ENCODE peak calls at places on chromosomes 3 and 15, in seven cellular contexts. C, D, R, T, Y, J and I are unnamed samples.

GRCh38 chr15:90956551-90957104 is 1.9 kb downstream of the RCCD1 start:
- DNase-seq in C (peak; percentile 89), D (peak; percentile 72), R (peak; percentile 70), T (peak; percentile 90), Y (no peak), J (peak; percentile 63), I (peak; percentile 76)

GRCh38 chr3:72082121-72082715 is 297.3 kb upstream of the PROK2 start:
- DNase-seq in C (no peak), D (peak; percentile 66), R (peak; percentile 80), T (no peak), Y (no peak), J (no peak), I (peak; percentile 55)

GRCh38 chr15:91866371-91866905 is 12.9 kb downstream of the SLCO3A1 start:
- DNase-seq in C (no peak), D (peak; percentile 76), R (no peak), T (no peak), Y (no peak), J (no peak), I (no peak)

GRCh38 chr3:110069641-110070538 is 732.5 kb upstream of the DPPA4 start:
- DNase-seq in C (no peak), D (no peak), R (no peak), T (no peak), Y (no peak), J (no peak), I (no peak)

GRCh38 chr3:43960448-43960840 is 269.7 kb downstream of the ABHD5 start:
- DNase-seq in C (peak; percentile 26), D (no peak), R (no peak), T (no peak), Y (no peak), J (no peak), I (no peak)

GRCh38 chr3:8651418-8652322 is 7.1 kb upstream of the SSUH2 start:
- DNase-seq in C (peak; percentile 17), D (no peak), R (no peak), T (no peak), Y (peak; percentile 95), J (no peak), I (no peak)

GRCh38 chr3:21544076-21544462 is 206.9 kb downstream of the ZNF385D start:
- DNase-seq in C (no peak), D (no peak), R (no peak), T (no peak), Y (no peak), J (no peak), I (no peak)

GRCh38 chr15:60729850-60730458 is 251.0 kb upstream of the ICE2 start:
- DNase-seq in C (no peak), D (no peak), R (no peak), T (no peak), Y (no peak), J (no peak), I (no peak)

GRCh38 chr3:14188367-14188766 is 9.8 kb downstream of the LSM3 start:
- DNase-seq in C (peak; percentile 53), D (no peak), R (no peak), T (no peak), Y (no peak), J (no peak), I (no peak)

GRCh38 chr3:47455806-47456452 is 19.8 kb downstream of the SCAP start:
- DNase-seq in C (no peak), D (no peak), R (no peak), T (no peak), Y (no peak), J (no peak), I (no peak)

GRCh38 chr3:13581485-13582365 is 32.8 kb downstream of the FBLN2 start:
- DNase-seq in C (no peak), D (no peak), R (no peak), T (peak; percentile 39), Y (no peak), J (no peak), I (peak; percentile 55)

GRCh38 chr3:14520149-14520548 is 20.0 kb downstream of the GRIP2 start:
- DNase-seq in C (no peak), D (no peak), R (no peak), T (no peak), Y (no peak), J (no peak), I (peak; percentile 70)

GRCh38 chr3:124829175-124829818 is 57.9 kb downstream of the ITGB5 start:
- DNase-seq in C (no peak), D (no peak), R (no peak), T (no peak), Y (no peak), J (peak; percentile 28), I (no peak)

GRCh38 chr3:24128195-24129005 is 183.3 kb downstream of the NR1D2 start:
- DNase-seq in C (peak; percentile 41), D (peak; percentile 47), R (no peak), T (no peak), Y (no peak), J (no peak), I (no peak)

GRCh38 chr3:101011086-101011485 is 17.9 kb upstream of the ABI3BP start:
- DNase-seq in C (peak; percentile 17), D (no peak), R (no peak), T (no peak), Y (no peak), J (no peak), I (no peak)

GRCh38 chr3:134640872-134641470 is 9.9 kb downstream of the KY start:
- DNase-seq in C (peak; percentile 36), D (no peak), R (peak; percentile 28), T (no peak), Y (peak; percentile 26), J (no peak), I (no peak)

GRCh38 chr3:14147617-14148016 is 22.8 kb downstream of the TMEM43 start:
- DNase-seq in C (no peak), D (no peak), R (no peak), T (no peak), Y (no peak), J (no peak), I (no peak)

GRCh38 chr3:21117397-21117796 is 633.6 kb downstream of the ZNF385D start:
- DNase-seq in C (no peak), D (no peak), R (no peak), T (no peak), Y (no peak), J (no peak), I (no peak)

GRCh38 chr15:76162784-76163428 is 103.1 kb downstream of the TMEM266 start:
- DNase-seq in C (no peak), D (no peak), R (no peak), T (no peak), Y (no peak), J (no peak), I (no peak)

GRCh38 chr3:115217678-115218451 is 70.8 kb upstream of the ZBTB20 start:
- DNase-seq in C (peak; percentile 76), D (peak; percentile 17), R (peak; percentile 27), T (no peak), Y (peak; percentile 32), J (no peak), I (no peak)

GRCh38 chr3:37955918-37956317 is 34.7 kb upstream of the VILL start:
- DNase-seq in C (peak; percentile 63), D (peak; percentile 4), R (peak; percentile 28), T (no peak), Y (no peak), J (no peak), I (no peak)

DNA sequence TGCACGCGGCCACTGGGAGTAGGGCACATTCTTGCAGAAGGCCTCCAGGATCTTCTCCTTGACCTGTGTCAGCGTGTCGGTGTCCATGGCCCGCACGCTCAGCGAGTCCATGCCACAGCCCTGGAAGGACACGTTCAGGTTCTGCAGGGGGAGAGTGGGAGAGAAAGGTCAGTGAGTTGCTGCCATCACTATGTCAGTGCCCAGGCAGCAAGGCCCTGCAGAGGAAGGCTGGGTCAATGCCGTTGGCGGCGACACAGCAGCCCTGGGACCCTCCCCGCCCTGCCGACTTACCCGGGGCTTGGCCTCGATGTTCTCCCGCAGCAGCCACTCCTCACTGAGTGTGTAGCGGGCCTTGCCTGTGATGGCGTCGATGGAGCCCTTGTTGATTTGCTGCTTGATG is 19.8 kb downstream of the H1-8 start:
- DNase-seq in C (no peak), D (no peak), R (no peak), T (no peak), Y (no peak), J (no peak), I (no peak)
- H3K36me3 ChIP-seq in C (no peaks in the 10 kb centered on the region), D (no peaks in the 10 kb centered on the region), R (no peaks in the 10 kb centered on the region), T (peaks cover 3% of the 10 kb centered on the region), Y (peaks cover 6% of the 10 kb centered on the region), J (peaks cover 91% of the 10 kb centered on the region), I (no peaks in the 10 kb centered on the region)

GRCh38 chr3:172519241-172519640 is 4.0 kb downstream of the TNFSF10 start:
- DNase-seq in C (no peak), D (no peak), R (no peak), T (no peak), Y (no peak), J (no peak), I (no peak)
- H3K27ac ChIP-seq in C (no peak overlapping the region), D (no peak overlapping the region), R (no peak overlapping the region), T (no peak overlapping the region), Y (no peak overlapping the region), J (peak overlapping the region; percentile 21), I (no peak overlapping the region)

DNA sequence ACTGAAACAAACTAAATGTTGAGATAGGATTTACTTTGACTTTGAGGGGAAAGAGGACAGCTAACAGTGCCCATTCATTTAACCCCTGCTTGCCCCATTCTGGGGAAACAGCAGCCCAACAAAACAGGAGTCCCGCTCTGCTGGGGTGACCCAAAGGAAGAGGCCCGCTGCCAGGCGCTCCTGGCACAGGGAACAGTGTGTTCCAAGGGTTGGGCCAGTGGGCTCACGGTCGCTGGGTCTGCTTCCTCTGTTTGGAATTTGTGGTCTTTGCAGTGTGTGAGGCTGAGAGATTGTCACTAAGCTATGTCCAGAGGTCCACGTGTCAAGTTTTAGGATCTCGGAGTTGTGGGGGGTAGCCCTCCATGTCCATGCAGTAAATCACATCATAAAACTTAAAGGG is 250.4 kb upstream of the C2CD4B start:
- DNase-seq in C (no peak), D (no peak), R (no peak), T (no peak), Y (no peak), J (no peak), I (peak; percentile 80)
- H3K4me1 ChIP-seq in C (peaks cover 19% of the 10 kb centered on the region), D (no peaks in the 10 kb centered on the region), R (no peaks in the 10 kb centered on the region), T (no peaks in the 10 kb centered on the region), Y (peaks cover 18% of the 10 kb centered on the region), J (no peaks in the 10 kb centered on the region), I (peaks cover 11% of the 10 kb centered on the region)

GRCh38 chr15:85523530-85523929 is 143.1 kb downstream of the AKAP13 start:
- DNase-seq in C (no peak), D (no peak), R (no peak), T (no peak), Y (no peak), J (no peak), I (no peak)

GRCh38 chr15:85531083-85531482 is 150.7 kb downstream of the AKAP13 start:
- DNase-seq in C (peak; percentile 36), D (no peak), R (no peak), T (no peak), Y (no peak), J (no peak), I (no peak)

GRCh38 chr15:85525755-85526154 is 145.4 kb downstream of the AKAP13 start:
- DNase-seq in C (no peak), D (no peak), R (peak; percentile 20), T (no peak), Y (no peak), J (no peak), I (no peak)

GRCh38 chr15:85530079-85530478 is 149.7 kb downstream of the AKAP13 start:
- DNase-seq in C (no peak), D (no peak), R (no peak), T (no peak), Y (no peak), J (no peak), I (no peak)

DNA sequence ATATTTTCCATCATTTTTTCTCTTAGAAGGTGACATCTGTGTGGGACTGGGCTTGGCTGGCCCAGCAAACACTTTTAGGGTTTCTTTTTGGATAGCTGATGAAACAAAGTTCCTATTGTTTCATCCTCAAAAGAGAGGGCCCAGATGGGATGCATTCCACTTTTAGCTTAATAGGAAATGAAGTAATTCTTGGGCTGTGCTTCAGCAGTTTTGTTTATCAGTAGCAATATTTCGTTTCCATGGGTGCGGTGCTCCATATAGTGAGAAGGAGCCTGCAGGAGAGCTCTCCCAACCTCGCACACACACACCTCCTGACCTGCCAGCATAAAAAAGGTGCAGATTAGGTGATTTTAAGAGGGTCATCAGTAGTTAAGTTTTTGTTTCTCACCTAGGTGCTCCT is 147.5 kb downstream of the AKAP13 start:
- DNase-seq in C (peak; percentile 71), D (no peak), R (no peak), T (no peak), Y (no peak), J (no peak), I (no peak)
- H3K36me3 ChIP-seq in C (no peaks in the 10 kb centered on the region), D (no peaks in the 10 kb centered on the region), R (peaks cover 81% of the 10 kb centered on the region), T (peaks cover 5% of the 10 kb centered on the region), Y (peaks cover 8% of the 10 kb centered on the region), J (no peaks in the 10 kb centered on the region), I (no peaks in the 10 kb centered on the region)